ENCODE peak calls at places on chromosomes 5 and 9, in nine cellular contexts. C, H, N, V, W, R, S, O and F are unnamed samples.

GRCh38 chr9:19946446-19947109 is 157.7 kb upstream of the SLC24A2 start:
- DNase-seq in C (no peak), H (no peak), N (no peak), V (peak; percentile 56), W (no peak), R (no peak), S (no peak), O (no peak), F (no peak)

GRCh38 chr5:65693121-65693520 is 28.8 kb downstream of the SGTB start:
- DNase-seq in C (no peak), H (no peak), N (no peak), V (no peak), W (no peak), R (no peak), S (no peak), O (no peak), F (no peak)

GRCh38 chr9:89379508-89380115 is 61.3 kb downstream of the SECISBP2 start:
- DNase-seq in C (no peak), H (no peak), N (no peak), V (no peak), W (no peak), R (no peak), S (no peak), O (no peak), F (no peak)

GRCh38 chr5:144680711-144681110 is 510.0 kb downstream of the KCTD16 start:
- DNase-seq in C (no peak), H (no peak), N (no peak), V (no peak), W (no peak), R (no peak), S (no peak), O (no peak), F (no peak)

GRCh38 chr5:124859027-124859426 is 112.6 kb upstream of the ZNF608 start:
- DNase-seq in C (no peak), H (no peak), N (no peak), V (no peak), W (no peak), R (no peak), S (no peak), O (no peak), F (no peak)

GRCh38 chr9:133689151-133689763 is 48.9 kb downstream of the SARDH start:
- DNase-seq in C (no peak), H (peak; percentile 33), N (no peak), V (no peak), W (no peak), R (no peak), S (no peak), O (no peak), F (no peak)

GRCh38 chr9:135394699-135395645 is 84.6 kb upstream of the PPP1R26 start:
- DNase-seq in C (no peak), H (no peak), N (no peak), V (no peak), W (no peak), R (no peak), S (no peak), O (no peak), F (no peak)

GRCh38 chr9:19788614-19789271 is at the start of gene SLC24A2:
- DNase-seq in C (no peak), H (no peak), N (no peak), V (peak; percentile 86), W (no peak), R (no peak), S (no peak), O (no peak), F (no peak)

GRCh38 chr9:121499427-121500164 is at the start of gene GGTA1:
- DNase-seq in C (peak; percentile 80), H (peak; percentile 87), N (peak; percentile 19), V (peak; percentile 84), W (no peak), R (peak; percentile 61), S (no peak), O (no peak), F (peak; percentile 29)

GRCh38 chr5:144390133-144390532 is 219.5 kb downstream of the KCTD16 start:
- DNase-seq in C (no peak), H (no peak), N (no peak), V (peak; percentile 23), W (no peak), R (no peak), S (no peak), O (no peak), F (no peak)

GRCh38 chr5:71637133-71637532 is 50.0 kb downstream of the MCCC2 start:
- DNase-seq in C (no peak), H (no peak), N (no peak), V (no peak), W (no peak), R (no peak), S (no peak), O (no peak), F (no peak)

GRCh38 chr9:116990592-116990991 is 303.5 kb downstream of the TRIM32 start:
- DNase-seq in C (no peak), H (no peak), N (no peak), V (no peak), W (no peak), R (no peak), S (no peak), O (no peak), F (no peak)

GRCh38 chr9:115170674-115171073 is 52.7 kb upstream of the TNC start:
- DNase-seq in C (no peak), H (no peak), N (no peak), V (no peak), W (no peak), R (no peak), S (no peak), O (no peak), F (no peak)

GRCh38 chr5:56102885-56103284 is 108.1 kb upstream of the IL6ST start:
- DNase-seq in C (no peak), H (no peak), N (no peak), V (no peak), W (no peak), R (no peak), S (no peak), O (no peak), F (no peak)

GRCh38 chr5:56097055-56097454 is 102.3 kb upstream of the IL6ST start:
- DNase-seq in C (no peak), H (no peak), N (no peak), V (no peak), W (no peak), R (no peak), S (no peak), O (no peak), F (no peak)

GRCh38 chr5:56099346-56099745 is 104.6 kb upstream of the IL6ST start:
- DNase-seq in C (no peak), H (no peak), N (no peak), V (no peak), W (no peak), R (no peak), S (no peak), O (no peak), F (peak; percentile 33)

GRCh38 chr5:56101180-56101579 is 106.4 kb upstream of the IL6ST start:
- DNase-seq in C (no peak), H (no peak), N (no peak), V (no peak), W (no peak), R (no peak), S (no peak), O (no peak), F (no peak)

GRCh38 chr5:56100429-56101176 is 105.8 kb upstream of the IL6ST start:
- DNase-seq in C (no peak), H (no peak), N (no peak), V (no peak), W (no peak), R (no peak), S (no peak), O (no peak), F (no peak)
- H3K27ac ChIP-seq in C (no peak overlapping the region), H (no peak overlapping the region), N (no peak overlapping the region), V (no peak overlapping the region), W (no peak overlapping the region), R (no peak overlapping the region), S (peak overlapping the region; percentile 11), O (no peak overlapping the region), F (peak overlapping the region; percentile 26)

GRCh38 chr5:95921501-95921900 is 40.1 kb downstream of the ELL2 start:
- DNase-seq in C (no peak), H (no peak), N (no peak), V (no peak), W (no peak), R (no peak), S (no peak), O (no peak), F (no peak)
- H3K4me1 ChIP-seq in C (peaks cover 31% of the 10 kb centered on the region), H (no peaks in the 10 kb centered on the region), N (peaks cover 43% of the 10 kb centered on the region), V (peaks cover 27% of the 10 kb centered on the region), W (peaks cover 3% of the 10 kb centered on the region), R (peaks cover 78% of the 10 kb centered on the region), S (no peaks in the 10 kb centered on the region), O (peaks cover 53% of the 10 kb centered on the region), F (no peaks in the 10 kb centered on the region)

GRCh38 chr9:12778389-12778788 is 3.6 kb downstream of the LURAP1L start:
- DNase-seq in C (no peak), H (no peak), N (no peak), V (no peak), W (no peak), R (no peak), S (no peak), O (no peak), F (no peak)

GRCh38 chr9:12777149-12778010 is 2.6 kb downstream of the LURAP1L start:
- DNase-seq in C (no peak), H (no peak), N (no peak), V (no peak), W (no peak), R (no peak), S (no peak), O (no peak), F (no peak)

GRCh38 chr9:12783767-12784460 is 9.1 kb downstream of the LURAP1L start:
- DNase-seq in C (no peak), H (no peak), N (no peak), V (no peak), W (no peak), R (no peak), S (no peak), O (no peak), F (no peak)

GRCh38 chr9:12784461-12785250 is 9.8 kb downstream of the LURAP1L start:
- DNase-seq in C (no peak), H (peak; percentile 62), N (peak; percentile 90), V (no peak), W (no peak), R (peak; percentile 86), S (no peak), O (peak; percentile 53), F (no peak)

GRCh38 chr9:12781334-12781733 is 6.5 kb downstream of the LURAP1L start:
- DNase-seq in C (no peak), H (no peak), N (no peak), V (no peak), W (no peak), R (no peak), S (no peak), O (no peak), F (no peak)
- H3K4me3 ChIP-seq in C (no peak overlapping the region), H (no peak overlapping the region), N (no peak overlapping the region), V (no peak overlapping the region), W (no peak overlapping the region), R (no peak overlapping the region), S (no peak overlapping the region), O (peak overlapping the region; percentile 52), F (no peak overlapping the region)

GRCh38 chr5:135660826-135661555 is 82.2 kb upstream of the CXCL14 start:
- DNase-seq in C (no peak), H (peak; percentile 75), N (no peak), V (peak; percentile 9), W (no peak), R (no peak), S (no peak), O (no peak), F (no peak)
- H3K27ac ChIP-seq in C (no peak overlapping the region), H (peak overlapping the region; percentile 86), N (no peak overlapping the region), V (no peak overlapping the region), W (no peak overlapping the region), R (no peak overlapping the region), S (no peak overlapping the region), O (no peak overlapping the region), F (peak overlapping the region; percentile 4)